ENCODE peak calls at places on chromosomes 16 and 17, in four cellular contexts. One of them, this sample, is unnamed.

GRCh38 chr16:84565669-84566495 is 52.0 kb downstream of the COTL1 start:
- DNase-seq in M059J: no peak
- DNase-seq in A549: no peak
- DNase-seq in stimulated activated CD8-positive, alpha-beta memory T cell treated with anti-CD3 and anti-CD28 coated beads, Interleukin-15, amount 100 ng/mL, for 24 hours: no peak
- DNase-seq in this sample: no peak

GRCh38 chr16:81536648-81537047 is 92.0 kb downstream of the CMIP start:
- DNase-seq in M059J: no peak
- DNase-seq in stimulated activated CD8-positive, alpha-beta memory T cell treated with anti-CD3 and anti-CD28 coated beads, Interleukin-15, amount 100 ng/mL, for 24 hours: no peak
- DNase-seq in A549: no peak
- DNase-seq in this sample: no peak

GRCh38 chr17:75551276-75551675 is 25.8 kb downstream of the LLGL2 start:
- DNase-seq in M059J: no peak
- DNase-seq in A549: no peak
- DNase-seq in stimulated activated CD8-positive, alpha-beta memory T cell treated with anti-CD3 and anti-CD28 coated beads, Interleukin-15, amount 100 ng/mL, for 24 hours: no peak
- DNase-seq in this sample: no peak

GRCh38 chr16:56812884-56813283 is 52.1 kb upstream of the SLC12A3 start:
- DNase-seq in A549: peak; percentile 46
- DNase-seq in M059J: peak; percentile 31
- DNase-seq in stimulated activated CD8-positive, alpha-beta memory T cell treated with anti-CD3 and anti-CD28 coated beads, Interleukin-15, amount 100 ng/mL, for 24 hours: no peak
- DNase-seq in this sample: peak; percentile 54

GRCh38 chr16:9097266-9098219 is 6.1 kb downstream of the HAPSTR1 start:
- DNase-seq in M059J: no peak
- DNase-seq in A549: no peak
- DNase-seq in stimulated activated CD8-positive, alpha-beta memory T cell treated with anti-CD3 and anti-CD28 coated beads, Interleukin-15, amount 100 ng/mL, for 24 hours: no peak
- DNase-seq in this sample: no peak

GRCh38 chr17:38789185-38789584 is 10.2 kb downstream of the PIP4K2B start:
- DNase-seq in A549: no peak
- DNase-seq in stimulated activated CD8-positive, alpha-beta memory T cell treated with anti-CD3 and anti-CD28 coated beads, Interleukin-15, amount 100 ng/mL, for 24 hours: no peak
- DNase-seq in M059J: peak; percentile 34
- DNase-seq in this sample: no peak

GRCh38 chr17:36931697-36932382 is 5.4 kb upstream of the LHX1 start:
- DNase-seq in M059J: no peak
- DNase-seq in stimulated activated CD8-positive, alpha-beta memory T cell treated with anti-CD3 and anti-CD28 coated beads, Interleukin-15, amount 100 ng/mL, for 24 hours: no peak
- DNase-seq in A549: no peak
- DNase-seq in this sample: no peak

GRCh38 chr16:30395155-30395991 is at the start of gene ZNF48:
- DNase-seq in M059J: peak; percentile 87
- DNase-seq in A549: peak; percentile 88
- DNase-seq in stimulated activated CD8-positive, alpha-beta memory T cell treated with anti-CD3 and anti-CD28 coated beads, Interleukin-15, amount 100 ng/mL, for 24 hours: peak; percentile 28
- DNase-seq in this sample: peak; percentile 97

GRCh38 chr16:74760007-74760767 is 14.4 kb downstream of the FA2H start:
- DNase-seq in A549: peak; percentile 85
- DNase-seq in stimulated activated CD8-positive, alpha-beta memory T cell treated with anti-CD3 and anti-CD28 coated beads, Interleukin-15, amount 100 ng/mL, for 24 hours: no peak
- DNase-seq in M059J: peak; percentile 31
- DNase-seq in this sample: no peak

GRCh38 chr16:53071748-53072301 is 17.0 kb downstream of the CHD9 start:
- DNase-seq in stimulated activated CD8-positive, alpha-beta memory T cell treated with anti-CD3 and anti-CD28 coated beads, Interleukin-15, amount 100 ng/mL, for 24 hours: no peak
- DNase-seq in A549: no peak
- DNase-seq in M059J: no peak
- DNase-seq in this sample: peak; percentile 85

GRCh38 chr17:588519-588918 is 126.1 kb downstream of the VPS53 start:
- DNase-seq in M059J: no peak
- DNase-seq in A549: no peak
- DNase-seq in stimulated activated CD8-positive, alpha-beta memory T cell treated with anti-CD3 and anti-CD28 coated beads, Interleukin-15, amount 100 ng/mL, for 24 hours: no peak
- DNase-seq in this sample: no peak

GRCh38 chr16:12182202-12182601 is 205.7 kb downstream of the SNX29 start:
- DNase-seq in A549: no peak
- DNase-seq in M059J: no peak
- DNase-seq in stimulated activated CD8-positive, alpha-beta memory T cell treated with anti-CD3 and anti-CD28 coated beads, Interleukin-15, amount 100 ng/mL, for 24 hours: no peak
- DNase-seq in this sample: no peak

GRCh38 chr17:80619535-80620235 is 75.0 kb downstream of the RPTOR start:
- DNase-seq in stimulated activated CD8-positive, alpha-beta memory T cell treated with anti-CD3 and anti-CD28 coated beads, Interleukin-15, amount 100 ng/mL, for 24 hours: no peak
- DNase-seq in A549: peak; percentile 39
- DNase-seq in M059J: peak; percentile 40
- DNase-seq in this sample: no peak

GRCh38 chr17:50238594-50239287 is 35.5 kb upstream of the TMEM92 start:
- DNase-seq in A549: peak; percentile 59
- DNase-seq in stimulated activated CD8-positive, alpha-beta memory T cell treated with anti-CD3 and anti-CD28 coated beads, Interleukin-15, amount 100 ng/mL, for 24 hours: no peak
- DNase-seq in M059J: peak; percentile 30
- DNase-seq in this sample: no peak

GRCh38 chr16:2082171-2082982 is 34.6 kb downstream of the TSC2 start:
- DNase-seq in A549: peak; percentile 36
- DNase-seq in stimulated activated CD8-positive, alpha-beta memory T cell treated with anti-CD3 and anti-CD28 coated beads, Interleukin-15, amount 100 ng/mL, for 24 hours: no peak
- DNase-seq in M059J: no peak
- DNase-seq in this sample: peak; percentile 45

GRCh38 chr17:37148171-37148570 is 199.4 kb downstream of the AATF start:
- DNase-seq in stimulated activated CD8-positive, alpha-beta memory T cell treated with anti-CD3 and anti-CD28 coated beads, Interleukin-15, amount 100 ng/mL, for 24 hours: no peak
- DNase-seq in A549: no peak
- DNase-seq in M059J: no peak
- DNase-seq in this sample: peak; percentile 51

GRCh38 chr16:30397776-30398659 is 2.8 kb downstream of the ZNF48 start:
- DNase-seq in stimulated activated CD8-positive, alpha-beta memory T cell treated with anti-CD3 and anti-CD28 coated beads, Interleukin-15, amount 100 ng/mL, for 24 hours: no peak
- DNase-seq in M059J: no peak
- DNase-seq in A549: no peak
- DNase-seq in this sample: no peak

GRCh38 chr17:57619061-57619937 is 125.8 kb downstream of the CCDC182 start:
- DNase-seq in M059J: peak; percentile 76
- DNase-seq in stimulated activated CD8-positive, alpha-beta memory T cell treated with anti-CD3 and anti-CD28 coated beads, Interleukin-15, amount 100 ng/mL, for 24 hours: no peak
- DNase-seq in A549: no peak
- DNase-seq in this sample: peak; percentile 18

GRCh38 chr17:48335858-48336500 is 94.0 kb downstream of the SKAP1 start:
- DNase-seq in A549: peak; percentile 68
- DNase-seq in stimulated activated CD8-positive, alpha-beta memory T cell treated with anti-CD3 and anti-CD28 coated beads, Interleukin-15, amount 100 ng/mL, for 24 hours: no peak
- DNase-seq in M059J: peak; percentile 69
- DNase-seq in this sample: peak; percentile 53